ENCODE peak calls at places on chromosomes 6 and 20, in eight cellular contexts. One of them, this sample, is unnamed.
A peak's percentile ranks its signal among the peaks of the same experiment; 100 is the strongest.

GRCh38 chr20:45336530-45337366 is 11.5 kb downstream of the SDC4 start:
- DNase-seq in effector CD4-positive, alpha-beta T cell: no peak
- DNase-seq in ureter: no peak
- DNase-seq in stimulated activated CD8-positive, alpha-beta memory T cell treated with anti-CD3 and anti-CD28 coated beads, Interleukin-4, amount 100 ng/mL, for 48 hours: no peak
- DNase-seq in stimulated activated CD4-positive, alpha-beta T cell treated with anti-CD3 and anti-CD28 coated beads, Interleukin-4, amount 100 ng/mL, for 4 hours: no peak
- DNase-seq in astrocyte of the cerebellum: no peak
- DNase-seq in epithelial cell of proximal tubule: no peak
- DNase-seq in amniotic stem cell: peak; percentile 81
- DNase-seq in this sample: no peak

GRCh38 chr6:34657307-34657978 is 39.1 kb downstream of the ILRUN start:
- DNase-seq in effector CD4-positive, alpha-beta T cell: no peak
- DNase-seq in ureter: peak; percentile 57
- DNase-seq in stimulated activated CD8-positive, alpha-beta memory T cell treated with anti-CD3 and anti-CD28 coated beads, Interleukin-4, amount 100 ng/mL, for 48 hours: no peak
- DNase-seq in stimulated activated CD4-positive, alpha-beta T cell treated with anti-CD3 and anti-CD28 coated beads, Interleukin-4, amount 100 ng/mL, for 4 hours: no peak
- DNase-seq in astrocyte of the cerebellum: peak; percentile 81
- DNase-seq in epithelial cell of proximal tubule: peak; percentile 91
- DNase-seq in amniotic stem cell: peak; percentile 39
- DNase-seq in this sample: peak; percentile 32

GRCh38 chr20:38269715-38270114 is 9.2 kb upstream of the KIAA1755 start:
- DNase-seq in effector CD4-positive, alpha-beta T cell: no peak
- DNase-seq in ureter: no peak
- DNase-seq in stimulated activated CD8-positive, alpha-beta memory T cell treated with anti-CD3 and anti-CD28 coated beads, Interleukin-4, amount 100 ng/mL, for 48 hours: no peak
- DNase-seq in stimulated activated CD4-positive, alpha-beta T cell treated with anti-CD3 and anti-CD28 coated beads, Interleukin-4, amount 100 ng/mL, for 4 hours: no peak
- DNase-seq in astrocyte of the cerebellum: no peak
- DNase-seq in epithelial cell of proximal tubule: no peak
- DNase-seq in amniotic stem cell: no peak
- DNase-seq in this sample: no peak

GRCh38 chr20:46897471-46897870 is 2.8 kb downstream of the EYA2 start:
- DNase-seq in effector CD4-positive, alpha-beta T cell: no peak
- DNase-seq in ureter: no peak
- DNase-seq in stimulated activated CD8-positive, alpha-beta memory T cell treated with anti-CD3 and anti-CD28 coated beads, Interleukin-4, amount 100 ng/mL, for 48 hours: no peak
- DNase-seq in stimulated activated CD4-positive, alpha-beta T cell treated with anti-CD3 and anti-CD28 coated beads, Interleukin-4, amount 100 ng/mL, for 4 hours: no peak
- DNase-seq in astrocyte of the cerebellum: no peak
- DNase-seq in epithelial cell of proximal tubule: no peak
- DNase-seq in amniotic stem cell: no peak
- DNase-seq in this sample: no peak

GRCh38 chr20:26276811-26277210 is 580.2 kb upstream of the ZNF337 start:
- DNase-seq in effector CD4-positive, alpha-beta T cell: no peak
- DNase-seq in ureter: no peak
- DNase-seq in stimulated activated CD8-positive, alpha-beta memory T cell treated with anti-CD3 and anti-CD28 coated beads, Interleukin-4, amount 100 ng/mL, for 48 hours: no peak
- DNase-seq in stimulated activated CD4-positive, alpha-beta T cell treated with anti-CD3 and anti-CD28 coated beads, Interleukin-4, amount 100 ng/mL, for 4 hours: no peak
- DNase-seq in astrocyte of the cerebellum: no peak
- DNase-seq in epithelial cell of proximal tubule: no peak
- DNase-seq in amniotic stem cell: peak; percentile 2
- DNase-seq in this sample: no peak

GRCh38 chr6:144343736-144344428 is 58.7 kb downstream of the UTRN start:
- DNase-seq in effector CD4-positive, alpha-beta T cell: peak; percentile 40
- DNase-seq in ureter: no peak
- DNase-seq in stimulated activated CD8-positive, alpha-beta memory T cell treated with anti-CD3 and anti-CD28 coated beads, Interleukin-4, amount 100 ng/mL, for 48 hours: no peak
- DNase-seq in stimulated activated CD4-positive, alpha-beta T cell treated with anti-CD3 and anti-CD28 coated beads, Interleukin-4, amount 100 ng/mL, for 4 hours: no peak
- DNase-seq in astrocyte of the cerebellum: no peak
- DNase-seq in epithelial cell of proximal tubule: no peak
- DNase-seq in amniotic stem cell: no peak
- DNase-seq in this sample: peak; percentile 32

GRCh38 chr6:147260091-147260490 is 55.9 kb downstream of the STXBP5 start:
- DNase-seq in effector CD4-positive, alpha-beta T cell: no peak
- DNase-seq in ureter: no peak
- DNase-seq in stimulated activated CD8-positive, alpha-beta memory T cell treated with anti-CD3 and anti-CD28 coated beads, Interleukin-4, amount 100 ng/mL, for 48 hours: no peak
- DNase-seq in stimulated activated CD4-positive, alpha-beta T cell treated with anti-CD3 and anti-CD28 coated beads, Interleukin-4, amount 100 ng/mL, for 4 hours: no peak
- DNase-seq in astrocyte of the cerebellum: no peak
- DNase-seq in epithelial cell of proximal tubule: no peak
- DNase-seq in amniotic stem cell: no peak
- DNase-seq in this sample: no peak

GRCh38 chr20:57374931-57375651 is 16.1 kb upstream of the RBM38 start:
- DNase-seq in effector CD4-positive, alpha-beta T cell: no peak
- DNase-seq in ureter: no peak
- DNase-seq in stimulated activated CD8-positive, alpha-beta memory T cell treated with anti-CD3 and anti-CD28 coated beads, Interleukin-4, amount 100 ng/mL, for 48 hours: no peak
- DNase-seq in stimulated activated CD4-positive, alpha-beta T cell treated with anti-CD3 and anti-CD28 coated beads, Interleukin-4, amount 100 ng/mL, for 4 hours: no peak
- DNase-seq in astrocyte of the cerebellum: no peak
- DNase-seq in epithelial cell of proximal tubule: no peak
- DNase-seq in amniotic stem cell: no peak
- DNase-seq in this sample: no peak

GRCh38 chr6:163643866-163644265 is 229.3 kb downstream of the QKI start:
- DNase-seq in effector CD4-positive, alpha-beta T cell: no peak
- DNase-seq in ureter: no peak
- DNase-seq in stimulated activated CD8-positive, alpha-beta memory T cell treated with anti-CD3 and anti-CD28 coated beads, Interleukin-4, amount 100 ng/mL, for 48 hours: no peak
- DNase-seq in stimulated activated CD4-positive, alpha-beta T cell treated with anti-CD3 and anti-CD28 coated beads, Interleukin-4, amount 100 ng/mL, for 4 hours: no peak
- DNase-seq in astrocyte of the cerebellum: no peak
- DNase-seq in epithelial cell of proximal tubule: no peak
- DNase-seq in amniotic stem cell: no peak
- DNase-seq in this sample: no peak

GRCh38 chr20:1804554-1804956 is 90.7 kb upstream of the SIRPA start:
- DNase-seq in effector CD4-positive, alpha-beta T cell: no peak
- DNase-seq in ureter: peak; percentile 29
- DNase-seq in stimulated activated CD8-positive, alpha-beta memory T cell treated with anti-CD3 and anti-CD28 coated beads, Interleukin-4, amount 100 ng/mL, for 48 hours: no peak
- DNase-seq in stimulated activated CD4-positive, alpha-beta T cell treated with anti-CD3 and anti-CD28 coated beads, Interleukin-4, amount 100 ng/mL, for 4 hours: no peak
- DNase-seq in astrocyte of the cerebellum: no peak
- DNase-seq in epithelial cell of proximal tubule: no peak
- DNase-seq in amniotic stem cell: no peak
- DNase-seq in this sample: no peak

GRCh38 chr6:33286946-33287914 is 1.8 kb downstream of the WDR46 start:
- DNase-seq in effector CD4-positive, alpha-beta T cell: no peak
- DNase-seq in ureter: no peak
- DNase-seq in stimulated activated CD8-positive, alpha-beta memory T cell treated with anti-CD3 and anti-CD28 coated beads, Interleukin-4, amount 100 ng/mL, for 48 hours: no peak
- DNase-seq in stimulated activated CD4-positive, alpha-beta T cell treated with anti-CD3 and anti-CD28 coated beads, Interleukin-4, amount 100 ng/mL, for 4 hours: no peak
- DNase-seq in astrocyte of the cerebellum: no peak
- DNase-seq in epithelial cell of proximal tubule: no peak
- DNase-seq in amniotic stem cell: no peak
- DNase-seq in this sample: no peak

This sample was measured in activated CD4-positive, alpha-beta T cell treated with anti-CD3 and anti-CD28 coated beads for 4 hours.